ENCODE peak calls at places on chromosomes 7 and 10, in six cellular contexts. R is psoas muscle, C is breast epithelium, I is lower lobe of right lung, A is Panc1, P is heart left ventricle. D is an unnamed sample.

GRCh38 chr10:28130267-28130666 is 131.4 kb upstream of the ODAD2 start:
- DNase-seq in R (no peak), C (no peak), I (no peak), A (no peak), P (no peak), D (no peak)

GRCh38 chr7:13538669-13539068 is 450.8 kb downstream of the ETV1 start:
- DNase-seq in R (no peak), C (no peak), I (no peak), A (no peak), P (no peak), D (no peak)

GRCh38 chr10:132396495-132397035 is 435 bp upstream of the PWWP2B start:
- DNase-seq in R (peak; percentile 81), C (no peak), I (peak; percentile 86), A (no peak), P (peak; percentile 75), D (peak; percentile 90)

GRCh38 chr10:52949899-52950298 is 177.3 kb upstream of the MBL2 start:
- DNase-seq in R (no peak), C (no peak), I (no peak), A (no peak), P (no peak), D (no peak)

GRCh38 chr7:48112431-48113165 is 23.5 kb downstream of the UPP1 start:
- DNase-seq in R (no peak), C (no peak), I (no peak), A (no peak), P (no peak), D (no peak)

GRCh38 chr10:7488418-7488829 is 77.6 kb upstream of the SFMBT2 start:
- DNase-seq in R (no peak), C (no peak), I (no peak), A (no peak), P (no peak), D (no peak)

GRCh38 chr10:86300399-86300925 is 66.1 kb downstream of the GRID1 start:
- DNase-seq in R (no peak), C (peak; percentile 10), I (no peak), A (no peak), P (no peak), D (no peak)

GRCh38 chr10:79176949-79177602 is 108.3 kb downstream of the ZMIZ1 start:
- DNase-seq in R (no peak), C (no peak), I (no peak), A (no peak), P (no peak), D (no peak)

GRCh38 chr7:134885967-134886352 is 100.3 kb upstream of the AGBL3 start:
- DNase-seq in R (no peak), C (no peak), I (no peak), A (no peak), P (no peak), D (no peak)

DNA sequence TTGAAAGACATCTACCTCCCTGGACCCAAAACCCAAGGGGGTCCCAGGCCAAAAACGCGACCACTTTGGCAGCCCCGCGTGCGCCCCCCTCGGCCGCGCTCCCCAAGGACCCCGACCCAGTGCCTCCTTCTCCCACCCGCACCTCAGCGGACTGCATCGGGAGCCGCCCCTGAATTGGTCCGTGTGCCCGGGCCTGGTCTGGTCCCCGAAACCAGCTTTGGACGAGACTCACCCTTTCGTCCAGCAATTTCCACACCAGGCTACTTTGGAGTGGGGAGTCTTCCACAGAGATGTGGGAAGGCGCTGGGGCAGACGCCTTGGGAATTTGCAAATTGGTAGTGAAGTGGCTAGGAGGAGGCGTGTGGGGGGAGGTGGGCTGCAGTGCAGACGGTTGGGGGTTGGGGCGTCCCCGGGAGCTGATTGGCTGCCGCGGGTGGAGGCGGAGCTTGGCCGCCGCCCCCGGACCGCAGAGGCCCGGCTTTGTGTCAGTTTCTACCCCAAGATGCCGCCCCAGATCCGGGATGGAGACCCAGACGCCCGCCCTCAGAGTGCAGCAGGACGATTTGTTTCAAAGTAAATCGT is 16.9 kb downstream of the TCAF1 start:
- DNase-seq in R (peak; percentile 49), C (peak; percentile 52), I (no peak), A (no peak), P (peak; percentile 56), D (no peak)
- H3K4me3 ChIP-seq in R (peak overlapping the region; percentile 56), C (peak overlapping the region; percentile 68), I (peak overlapping the region; percentile 47), A (no peak overlapping the region), P (no peak overlapping the region), D (no peak overlapping the region)

DNA sequence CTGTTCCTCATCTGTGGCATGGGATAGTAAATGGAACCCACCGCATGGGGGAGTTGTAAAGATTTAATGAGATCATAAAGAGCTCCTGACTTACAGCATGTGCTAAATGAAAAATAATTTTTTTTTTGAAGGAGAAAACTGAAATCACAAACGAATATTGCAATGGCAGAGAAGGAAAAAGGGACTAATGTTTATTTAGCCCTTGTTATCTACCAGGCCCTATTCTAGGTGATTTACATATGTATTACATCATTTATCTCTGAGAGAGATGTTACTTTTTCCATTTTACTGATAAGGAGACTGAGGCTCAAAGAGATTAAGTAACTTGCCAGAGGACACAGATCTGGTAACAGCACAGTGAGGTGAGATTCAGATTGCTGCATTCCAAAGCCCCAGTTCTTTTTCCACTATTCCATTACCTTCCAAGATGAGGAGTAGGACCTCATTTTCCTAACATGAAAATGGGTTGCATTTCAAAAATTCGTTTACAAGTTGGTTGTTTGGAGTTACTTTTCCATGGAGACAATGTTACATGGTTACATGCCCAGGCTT is 28.6 kb downstream of the VCL start:
- DNase-seq in R (no peak), C (no peak), I (no peak), A (no peak), P (no peak), D (no peak)
- H3K4me1 ChIP-seq in R (peaks cover 68% of the 10 kb centered on the region), C (no peaks in the 10 kb centered on the region), I (peaks cover 51% of the 10 kb centered on the region), A (peaks cover 77% of the 10 kb centered on the region), P (peaks cover 92% of the 10 kb centered on the region), D (peaks cover 14% of the 10 kb centered on the region)

GRCh38 chr7:23594879-23595604 is 2.1 kb upstream of the CCDC126 start:
- DNase-seq in R (no peak), C (no peak), I (no peak), A (no peak), P (no peak), D (no peak)

GRCh38 chr7:23593706-23594105 is 3.5 kb upstream of the CCDC126 start:
- DNase-seq in R (no peak), C (no peak), I (no peak), A (no peak), P (no peak), D (no peak)

GRCh38 chr7:23586159-23586558 is 11.0 kb upstream of the CCDC126 start:
- DNase-seq in R (no peak), C (no peak), I (no peak), A (no peak), P (no peak), D (no peak)

DNA sequence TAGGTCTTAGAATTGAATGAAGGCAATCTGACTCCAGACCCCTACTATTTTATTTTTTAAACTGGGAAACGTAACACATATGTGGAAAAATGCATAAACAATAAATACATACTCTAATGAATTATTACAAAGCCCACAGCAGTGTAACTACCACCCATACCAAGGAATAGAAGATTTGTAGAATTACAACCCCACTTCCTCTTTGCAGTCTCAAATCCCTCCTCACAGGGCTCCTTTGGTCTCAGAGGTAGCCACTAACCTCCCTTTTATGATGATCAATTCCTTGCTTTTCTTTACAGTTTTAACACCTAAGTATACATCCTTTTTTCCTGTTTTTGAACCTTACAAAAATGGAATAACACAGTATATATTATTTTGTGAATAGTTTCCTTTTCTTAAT is 6.7 kb upstream of the CCDC126 start:
- DNase-seq in R (no peak), C (no peak), I (no peak), A (no peak), P (no peak), D (no peak)
- TF ChIP-seq CTCF in R (no peak), C (no peak), I (no peak), A (no peak), P (no peak), D (no peak)

GRCh38 chr10:119370972-119371703 is 163.8 kb downstream of the GRK5 start:
- DNase-seq in R (peak; percentile 81), C (peak; percentile 66), I (no peak), A (no peak), P (peak; percentile 85), D (no peak)
- H3K4me3 ChIP-seq in R (peak overlapping the region; percentile 32), C (peak overlapping the region; percentile 62), I (peak overlapping the region; percentile 20), A (no peak overlapping the region), P (no peak overlapping the region), D (no peak overlapping the region)

GRCh38 chr7:1662767-1663166 is 7.3 kb upstream of the ELFN1 start:
- DNase-seq in R (no peak), C (peak; percentile 31), I (peak; percentile 21), A (no peak), P (peak; percentile 2), D (peak; percentile 30)

GRCh38 chr7:1664711-1665591 is 5.1 kb upstream of the ELFN1 start:
- DNase-seq in R (peak; percentile 66), C (peak; percentile 52), I (peak; percentile 56), A (no peak), P (peak; percentile 55), D (peak; percentile 73)

GRCh38 chr7:1665721-1666250 is 4.3 kb upstream of the ELFN1 start:
- DNase-seq in R (peak; percentile 29), C (peak; percentile 30), I (peak; percentile 36), A (no peak), P (peak; percentile 70), D (no peak)

GRCh38 chr7:1663243-1663642 is 6.8 kb upstream of the ELFN1 start:
- DNase-seq in R (no peak), C (peak; percentile 35), I (peak; percentile 34), A (no peak), P (no peak), D (no peak)

GRCh38 chr7:1663857-1664651 is 6.0 kb upstream of the ELFN1 start:
- DNase-seq in R (peak; percentile 9), C (peak; percentile 47), I (peak; percentile 49), A (no peak), P (no peak), D (peak; percentile 7)
- H3K4me1 ChIP-seq in R (peaks cover 12% of the 10 kb centered on the region), C (no peaks in the 10 kb centered on the region), I (peaks cover 24% of the 10 kb centered on the region), A (peaks cover 20% of the 10 kb centered on the region), P (peaks cover 52% of the 10 kb centered on the region), D (peaks cover 3% of the 10 kb centered on the region)

DNA sequence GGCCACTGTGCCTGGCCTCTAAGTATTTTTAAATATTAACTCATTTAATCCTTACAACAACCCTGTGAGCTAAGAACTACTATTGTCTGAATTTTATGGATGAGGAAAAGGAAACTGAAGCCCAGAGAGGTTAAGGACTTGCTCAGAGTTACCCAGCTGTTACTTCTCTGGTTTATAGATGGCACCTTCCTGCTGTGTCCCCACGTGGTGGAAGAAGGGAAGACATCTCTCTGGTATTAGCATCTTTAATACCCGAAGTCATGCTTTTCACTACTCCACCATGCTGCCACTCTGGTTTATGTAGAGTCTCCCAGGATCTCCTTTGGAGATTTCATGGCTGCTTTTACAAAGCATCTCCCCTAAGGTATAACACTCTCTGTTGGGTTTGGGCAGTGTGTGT is 105.5 kb upstream of the MKLN1 start:
- DNase-seq in R (no peak), C (no peak), I (no peak), A (no peak), P (no peak), D (no peak)
- TF ChIP-seq CTCF in R (no peak), C (no peak), I (no peak), A (no peak), P (no peak), D (no peak)